ENCODE peak calls at places on chromosomes 5 and 9, in four cellular contexts. C is mesendoderm, I is ascending aorta, W is HuH-7. K is an unnamed sample.

GRCh38 chr5:173628501-173628900 is 12.1 kb upstream of the BOD1 start:
- DNase-seq in W (no peak), C (no peak), I (peak; percentile 28), K (no peak)

GRCh38 chr5:29963956-29964355 is 1229.5 kb upstream of the CDH6 start:
- DNase-seq in W (no peak), C (no peak), I (no peak), K (peak; percentile 18)

GRCh38 chr5:139435676-139436075 is 3.6 kb downstream of the DNAJC18 start:
- DNase-seq in I (peak; percentile 51), C (no peak), W (no peak), K (no peak)

GRCh38 chr9:129221233-129221632 is 43.2 kb upstream of the IER5L start:
- DNase-seq in I (no peak), C (no peak), W (no peak), K (no peak)

GRCh38 chr9:130468566-130468965 is 23.8 kb downstream of the ASS1 start:
- DNase-seq in C (no peak), W (no peak), I (no peak), K (no peak)

GRCh38 chr9:136147038-136147889 is 28.6 kb upstream of the TMEM250 start:
- DNase-seq in I (no peak), W (no peak), C (no peak), K (no peak)

GRCh38 chr9:115691686-115692085 is 461.9 kb upstream of the PAPPA start:
- DNase-seq in C (peak; percentile 16), I (no peak), W (no peak), K (peak; percentile 14)

GRCh38 chr5:39452846-39453245 is 28.1 kb upstream of the DAB2 start:
- DNase-seq in C (no peak), I (no peak), W (no peak), K (no peak)

GRCh38 chr9:131276107-131276888 is at the start of gene FAM78A:
- DNase-seq in I (peak; percentile 74), W (peak; percentile 76), C (no peak), K (peak; percentile 35)

GRCh38 chr5:35478856-35479682 is 138.6 kb upstream of the SPEF2 start:
- DNase-seq in I (no peak), C (no peak), W (no peak), K (no peak)

GRCh38 chr9:126459546-126459945 is 132.9 kb downstream of the MVB12B start:
- DNase-seq in C (no peak), I (no peak), W (no peak), K (no peak)

GRCh38 chr9:27377811-27378345 is 80.9 kb upstream of the EQTN start:
- DNase-seq in C (no peak), W (no peak), I (no peak), K (no peak)

GRCh38 chr5:145680169-145680568 is 155.0 kb downstream of the PRELID2 start:
- DNase-seq in W (peak; percentile 26), C (peak; percentile 58), I (no peak), K (no peak)

GRCh38 chr5:44935262-44935661 is 126.5 kb downstream of the MRPS30 start:
- DNase-seq in I (no peak), C (peak; percentile 85), W (no peak), K (no peak)

GRCh38 chr9:15813076-15813475 is 260.2 kb downstream of the CCDC171 start:
- DNase-seq in C (no peak), W (no peak), I (no peak), K (no peak)

GRCh38 chr5:31761877-31762276 is 122.9 kb downstream of the PDZD2 start:
- DNase-seq in C (no peak), I (no peak), W (no peak), K (no peak)

GRCh38 chr9:135504262-135505229 is 4.1 kb downstream of the MRPS2 start:
- DNase-seq in I (no peak), W (peak; percentile 86), C (peak; percentile 68), K (peak; percentile 79)

GRCh38 chr9:134626576-134627416 is 14.8 kb upstream of the COL5A1 start:
- DNase-seq in I (peak; percentile 51), C (peak; percentile 85), W (no peak), K (peak; percentile 58)

GRCh38 chr9:85647571-85647970 is 94.2 kb downstream of the AGTPBP1 start:
- DNase-seq in C (no peak), W (no peak), I (no peak), K (no peak)

GRCh38 chr5:150465926-150466325 is 16.4 kb upstream of the RPS14 start:
- DNase-seq in C (no peak), I (no peak), W (no peak), K (no peak)

GRCh38 chr5:171675511-171675910 is 110.1 kb upstream of the SMIM23 start:
- DNase-seq in I (no peak), W (no peak), C (no peak), K (no peak)

GRCh38 chr9:21626493-21626892 is 144.4 kb upstream of the IFNE start:
- DNase-seq in C (no peak), I (no peak), W (no peak), K (no peak)

GRCh38 chr5:113330533-113331200 is 104.1 kb downstream of the TSSK1B start:
- DNase-seq in C (peak; percentile 48), W (peak; percentile 31), I (no peak), K (peak; percentile 63)

GRCh38 chr9:109745335-109746283 is 34.4 kb upstream of the PALM2AKAP2 start:
- DNase-seq in I (peak; percentile 88), W (no peak), C (peak; percentile 68), K (peak; percentile 40)

GRCh38 chr5:166716856-166717492 is 1574.5 kb upstream of the WWC1 start:
- DNase-seq in W (peak; percentile 24), C (no peak), I (no peak), K (no peak)

GRCh38 chr5:142611154-142611553 is 74.7 kb downstream of the FGF1 start:
- DNase-seq in C (peak; percentile 79), I (peak; percentile 88), W (peak; percentile 50), K (peak; percentile 78)

GRCh38 chr9:131578778-131579504 is 33.6 kb downstream of the PRRT1B start:
- DNase-seq in I (no peak), W (no peak), C (no peak), K (no peak)

GRCh38 chr5:114380721-114381120 is 18.9 kb downstream of the KCNN2 start:
- DNase-seq in C (no peak), I (no peak), W (no peak), K (no peak)

K was measured in hepatocyte.